ENCODE peak calls at places on chromosomes 16 and 17, in ten cellular contexts. One of them, this sample, is unnamed.

GRCh38 chr17:79815836-79816371 is 19.0 kb upstream of the CBX8 start:
- DNase-seq in CD8-positive, alpha-beta T cell: no peak
- DNase-seq in EL: no peak
- DNase-seq in activated naive CD4-positive, alpha-beta T cell treated with anti-CD3 and anti-CD28 coated beads, Interleukin-2, amount 50 U/mL, for 72 hours: no peak
- DNase-seq in breast epithelium: no peak
- DNase-seq in Right ventricle myocardium superior: no peak
- DNase-seq in progenitor cell of endocrine pancreas: no peak
- DNase-seq in HT-29: no peak
- DNase-seq in AG09309: no peak
- DNase-seq in T-helper 2 cell: no peak
- DNase-seq in this sample: no peak

GRCh38 chr16:75570351-75571104 is 4.3 kb downstream of the GABARAPL2 start:
- DNase-seq in activated naive CD4-positive, alpha-beta T cell treated with anti-CD3 and anti-CD28 coated beads, Interleukin-2, amount 50 U/mL, for 72 hours: no peak
- DNase-seq in T-helper 2 cell: no peak
- DNase-seq in Right ventricle myocardium superior: no peak
- DNase-seq in EL: no peak
- DNase-seq in AG09309: no peak
- DNase-seq in CD8-positive, alpha-beta T cell: no peak
- DNase-seq in breast epithelium: no peak
- DNase-seq in HT-29: no peak
- DNase-seq in progenitor cell of endocrine pancreas: no peak
- DNase-seq in this sample: no peak

GRCh38 chr16:53704445-53704813 is 473 bp downstream of the FTO start:
- DNase-seq in HT-29: no peak
- DNase-seq in Right ventricle myocardium superior: no peak
- DNase-seq in EL: no peak
- DNase-seq in activated naive CD4-positive, alpha-beta T cell treated with anti-CD3 and anti-CD28 coated beads, Interleukin-2, amount 50 U/mL, for 72 hours: no peak
- DNase-seq in CD8-positive, alpha-beta T cell: no peak
- DNase-seq in T-helper 2 cell: no peak
- DNase-seq in progenitor cell of endocrine pancreas: no peak
- DNase-seq in AG09309: no peak
- DNase-seq in breast epithelium: no peak
- DNase-seq in this sample: no peak

GRCh38 chr16:74249281-74249680 is 47.3 kb upstream of the PSMD7 start:
- DNase-seq in CD8-positive, alpha-beta T cell: no peak
- DNase-seq in HT-29: no peak
- DNase-seq in breast epithelium: no peak
- DNase-seq in progenitor cell of endocrine pancreas: no peak
- DNase-seq in T-helper 2 cell: no peak
- DNase-seq in Right ventricle myocardium superior: no peak
- DNase-seq in activated naive CD4-positive, alpha-beta T cell treated with anti-CD3 and anti-CD28 coated beads, Interleukin-2, amount 50 U/mL, for 72 hours: no peak
- DNase-seq in EL: no peak
- DNase-seq in AG09309: no peak
- DNase-seq in this sample: no peak

GRCh38 chr17:19237389-19238166 is 412 bp downstream of the EPN2 start:
- DNase-seq in Right ventricle myocardium superior: peak
- DNase-seq in T-helper 2 cell: peak
- DNase-seq in AG09309: no peak
- DNase-seq in progenitor cell of endocrine pancreas: peak
- DNase-seq in HT-29: peak
- DNase-seq in activated naive CD4-positive, alpha-beta T cell treated with anti-CD3 and anti-CD28 coated beads, Interleukin-2, amount 50 U/mL, for 72 hours: no peak
- DNase-seq in breast epithelium: no peak
- DNase-seq in EL: peak
- DNase-seq in CD8-positive, alpha-beta T cell: no peak
- DNase-seq in this sample: no peak

GRCh38 chr16:8644151-8644512 is 22.6 kb downstream of the METTL22 start:
- DNase-seq in breast epithelium: no peak
- DNase-seq in activated naive CD4-positive, alpha-beta T cell treated with anti-CD3 and anti-CD28 coated beads, Interleukin-2, amount 50 U/mL, for 72 hours: no peak
- DNase-seq in T-helper 2 cell: no peak
- DNase-seq in EL: no peak
- DNase-seq in progenitor cell of endocrine pancreas: no peak
- DNase-seq in AG09309: no peak
- DNase-seq in CD8-positive, alpha-beta T cell: no peak
- DNase-seq in HT-29: no peak
- DNase-seq in Right ventricle myocardium superior: no peak
- DNase-seq in this sample: no peak

GRCh38 chr17:34081269-34081668 is 173.8 kb upstream of the CCL2 start:
- DNase-seq in AG09309: no peak
- DNase-seq in HT-29: peak
- DNase-seq in activated naive CD4-positive, alpha-beta T cell treated with anti-CD3 and anti-CD28 coated beads, Interleukin-2, amount 50 U/mL, for 72 hours: no peak
- DNase-seq in CD8-positive, alpha-beta T cell: no peak
- DNase-seq in T-helper 2 cell: no peak
- DNase-seq in breast epithelium: no peak
- DNase-seq in Right ventricle myocardium superior: no peak
- DNase-seq in progenitor cell of endocrine pancreas: no peak
- DNase-seq in EL: peak
- DNase-seq in this sample: no peak

GRCh38 chr17:65588194-65588808 is 26.9 kb upstream of the AXIN2 start:
- DNase-seq in AG09309: no peak
- DNase-seq in T-helper 2 cell: no peak
- DNase-seq in EL: no peak
- DNase-seq in breast epithelium: no peak
- DNase-seq in activated naive CD4-positive, alpha-beta T cell treated with anti-CD3 and anti-CD28 coated beads, Interleukin-2, amount 50 U/mL, for 72 hours: no peak
- DNase-seq in CD8-positive, alpha-beta T cell: no peak
- DNase-seq in progenitor cell of endocrine pancreas: no peak
- DNase-seq in Right ventricle myocardium superior: peak
- DNase-seq in HT-29: peak
- DNase-seq in this sample: no peak

GRCh38 chr17:37360632-37361031 is 15.2 kb upstream of the C17orf78 start:
- DNase-seq in CD8-positive, alpha-beta T cell: no peak
- DNase-seq in activated naive CD4-positive, alpha-beta T cell treated with anti-CD3 and anti-CD28 coated beads, Interleukin-2, amount 50 U/mL, for 72 hours: no peak
- DNase-seq in HT-29: peak
- DNase-seq in T-helper 2 cell: no peak
- DNase-seq in breast epithelium: no peak
- DNase-seq in progenitor cell of endocrine pancreas: no peak
- DNase-seq in Right ventricle myocardium superior: no peak
- DNase-seq in AG09309: no peak
- DNase-seq in EL: peak
- DNase-seq in this sample: no peak

GRCh38 chr17:78304549-78305037 is 55.3 kb downstream of the SOCS3 start:
- DNase-seq in breast epithelium: no peak
- DNase-seq in HT-29: no peak
- DNase-seq in EL: no peak
- DNase-seq in progenitor cell of endocrine pancreas: no peak
- DNase-seq in activated naive CD4-positive, alpha-beta T cell treated with anti-CD3 and anti-CD28 coated beads, Interleukin-2, amount 50 U/mL, for 72 hours: no peak
- DNase-seq in AG09309: no peak
- DNase-seq in T-helper 2 cell: no peak
- DNase-seq in CD8-positive, alpha-beta T cell: no peak
- DNase-seq in Right ventricle myocardium superior: peak
- DNase-seq in this sample: no peak

GRCh38 chr16:35752773-35753558 is 2293.6 kb downstream of the TP53TG3F start:
- DNase-seq in CD8-positive, alpha-beta T cell: peak
- DNase-seq in breast epithelium: no peak
- DNase-seq in Right ventricle myocardium superior: no peak
- DNase-seq in AG09309: no peak
- DNase-seq in HT-29: no peak
- DNase-seq in EL: no peak
- DNase-seq in T-helper 2 cell: no peak
- DNase-seq in activated naive CD4-positive, alpha-beta T cell treated with anti-CD3 and anti-CD28 coated beads, Interleukin-2, amount 50 U/mL, for 72 hours: no peak
- DNase-seq in progenitor cell of endocrine pancreas: no peak
- DNase-seq in this sample: no peak

GRCh38 chr16:30922420-30922959 is 882 bp upstream of the FBXL19 start:
- DNase-seq in Right ventricle myocardium superior: peak
- DNase-seq in activated naive CD4-positive, alpha-beta T cell treated with anti-CD3 and anti-CD28 coated beads, Interleukin-2, amount 50 U/mL, for 72 hours: peak
- DNase-seq in EL: peak
- DNase-seq in progenitor cell of endocrine pancreas: peak
- DNase-seq in CD8-positive, alpha-beta T cell: peak
- DNase-seq in T-helper 2 cell: peak
- DNase-seq in breast epithelium: peak
- DNase-seq in AG09309: peak
- DNase-seq in HT-29: peak
- DNase-seq in this sample: peak

GRCh38 chr17:81710514-81711308 is 1.4 kb upstream of the SLC25A10 start:
- DNase-seq in EL: peak
- DNase-seq in breast epithelium: no peak
- DNase-seq in T-helper 2 cell: no peak
- DNase-seq in AG09309: no peak
- DNase-seq in CD8-positive, alpha-beta T cell: no peak
- DNase-seq in progenitor cell of endocrine pancreas: no peak
- DNase-seq in Right ventricle myocardium superior: peak
- DNase-seq in activated naive CD4-positive, alpha-beta T cell treated with anti-CD3 and anti-CD28 coated beads, Interleukin-2, amount 50 U/mL, for 72 hours: no peak
- DNase-seq in HT-29: peak
- DNase-seq in this sample: no peak

GRCh38 chr16:67477960-67478554 is 2.9 kb downstream of the ATP6V0D1 start:
- DNase-seq in HT-29: no peak
- DNase-seq in activated naive CD4-positive, alpha-beta T cell treated with anti-CD3 and anti-CD28 coated beads, Interleukin-2, amount 50 U/mL, for 72 hours: no peak
- DNase-seq in Right ventricle myocardium superior: no peak
- DNase-seq in EL: no peak
- DNase-seq in breast epithelium: no peak
- DNase-seq in CD8-positive, alpha-beta T cell: no peak
- DNase-seq in progenitor cell of endocrine pancreas: no peak
- DNase-seq in AG09309: no peak
- DNase-seq in T-helper 2 cell: no peak
- DNase-seq in this sample: no peak

GRCh38 chr16:64791756-64792155 is 330.1 kb downstream of the CDH11 start:
- DNase-seq in T-helper 2 cell: no peak
- DNase-seq in progenitor cell of endocrine pancreas: no peak
- DNase-seq in activated naive CD4-positive, alpha-beta T cell treated with anti-CD3 and anti-CD28 coated beads, Interleukin-2, amount 50 U/mL, for 72 hours: no peak
- DNase-seq in HT-29: no peak
- DNase-seq in breast epithelium: no peak
- DNase-seq in EL: no peak
- DNase-seq in AG09309: no peak
- DNase-seq in CD8-positive, alpha-beta T cell: no peak
- DNase-seq in Right ventricle myocardium superior: no peak
- DNase-seq in this sample: no peak

GRCh38 chr17:65143899-65144590 is 6.9 kb downstream of the RGS9 start:
- DNase-seq in AG09309: no peak
- DNase-seq in HT-29: no peak
- DNase-seq in T-helper 2 cell: no peak
- DNase-seq in EL: no peak
- DNase-seq in Right ventricle myocardium superior: no peak
- DNase-seq in CD8-positive, alpha-beta T cell: no peak
- DNase-seq in progenitor cell of endocrine pancreas: no peak
- DNase-seq in activated naive CD4-positive, alpha-beta T cell treated with anti-CD3 and anti-CD28 coated beads, Interleukin-2, amount 50 U/mL, for 72 hours: no peak
- DNase-seq in breast epithelium: no peak
- DNase-seq in this sample: no peak

GRCh38 chr17:50270430-50271172 is 3.7 kb upstream of the TMEM92 start:
- DNase-seq in AG09309: no peak
- DNase-seq in T-helper 2 cell: no peak
- DNase-seq in CD8-positive, alpha-beta T cell: no peak
- DNase-seq in EL: peak
- DNase-seq in Right ventricle myocardium superior: peak
- DNase-seq in HT-29: no peak
- DNase-seq in progenitor cell of endocrine pancreas: no peak
- DNase-seq in activated naive CD4-positive, alpha-beta T cell treated with anti-CD3 and anti-CD28 coated beads, Interleukin-2, amount 50 U/mL, for 72 hours: peak
- DNase-seq in breast epithelium: no peak
- DNase-seq in this sample: no peak

GRCh38 chr16:85648782-85649181 is 35.7 kb downstream of the GSE1 start:
- DNase-seq in AG09309: no peak
- DNase-seq in Right ventricle myocardium superior: no peak
- DNase-seq in progenitor cell of endocrine pancreas: no peak
- DNase-seq in T-helper 2 cell: no peak
- DNase-seq in breast epithelium: no peak
- DNase-seq in HT-29: no peak
- DNase-seq in EL: no peak
- DNase-seq in activated naive CD4-positive, alpha-beta T cell treated with anti-CD3 and anti-CD28 coated beads, Interleukin-2, amount 50 U/mL, for 72 hours: no peak
- DNase-seq in CD8-positive, alpha-beta T cell: no peak
- DNase-seq in this sample: no peak

GRCh38 chr17:19513897-19514488 is 19.7 kb upstream of the SLC47A1 start:
- DNase-seq in progenitor cell of endocrine pancreas: peak
- DNase-seq in AG09309: no peak
- DNase-seq in EL: peak
- DNase-seq in breast epithelium: peak
- DNase-seq in CD8-positive, alpha-beta T cell: peak
- DNase-seq in T-helper 2 cell: peak
- DNase-seq in Right ventricle myocardium superior: peak
- DNase-seq in activated naive CD4-positive, alpha-beta T cell treated with anti-CD3 and anti-CD28 coated beads, Interleukin-2, amount 50 U/mL, for 72 hours: no peak
- DNase-seq in HT-29: peak
- DNase-seq in this sample: peak

GRCh38 chr17:4715071-4715749 is 4.8 kb downstream of the ARRB2 start:
- DNase-seq in CD8-positive, alpha-beta T cell: peak
- DNase-seq in HT-29: no peak
- DNase-seq in EL: no peak
- DNase-seq in breast epithelium: no peak
- DNase-seq in AG09309: no peak
- DNase-seq in T-helper 2 cell: peak
- DNase-seq in progenitor cell of endocrine pancreas: no peak
- DNase-seq in activated naive CD4-positive, alpha-beta T cell treated with anti-CD3 and anti-CD28 coated beads, Interleukin-2, amount 50 U/mL, for 72 hours: no peak
- DNase-seq in Right ventricle myocardium superior: no peak
- DNase-seq in this sample: no peak

GRCh38 chr17:696412-696811 is 18.2 kb downstream of the VPS53 start:
- DNase-seq in CD8-positive, alpha-beta T cell: no peak
- DNase-seq in breast epithelium: no peak
- DNase-seq in T-helper 2 cell: no peak
- DNase-seq in progenitor cell of endocrine pancreas: no peak
- DNase-seq in AG09309: no peak
- DNase-seq in HT-29: no peak
- DNase-seq in EL: no peak
- DNase-seq in Right ventricle myocardium superior: no peak
- DNase-seq in activated naive CD4-positive, alpha-beta T cell treated with anti-CD3 and anti-CD28 coated beads, Interleukin-2, amount 50 U/mL, for 72 hours: no peak
- DNase-seq in this sample: no peak

GRCh38 chr17:36459601-36460000 is 26.9 kb upstream of the ZNHIT3 start:
- DNase-seq in T-helper 2 cell: no peak
- DNase-seq in progenitor cell of endocrine pancreas: no peak
- DNase-seq in CD8-positive, alpha-beta T cell: no peak
- DNase-seq in AG09309: no peak
- DNase-seq in EL: no peak
- DNase-seq in activated naive CD4-positive, alpha-beta T cell treated with anti-CD3 and anti-CD28 coated beads, Interleukin-2, amount 50 U/mL, for 72 hours: no peak
- DNase-seq in Right ventricle myocardium superior: no peak
- DNase-seq in breast epithelium: no peak
- DNase-seq in HT-29: no peak
- DNase-seq in this sample: no peak

GRCh38 chr16:88687254-88687576 is 908 bp upstream of the SNAI3 start:
- DNase-seq in activated naive CD4-positive, alpha-beta T cell treated with anti-CD3 and anti-CD28 coated beads, Interleukin-2, amount 50 U/mL, for 72 hours: no peak
- DNase-seq in CD8-positive, alpha-beta T cell: no peak
- DNase-seq in HT-29: no peak
- DNase-seq in progenitor cell of endocrine pancreas: peak
- DNase-seq in breast epithelium: no peak
- DNase-seq in EL: no peak
- DNase-seq in Right ventricle myocardium superior: no peak
- DNase-seq in AG09309: no peak
- DNase-seq in T-helper 2 cell: no peak
- DNase-seq in this sample: no peak

GRCh38 chr17:17683710-17684365 is 2.6 kb downstream of the RAI1 start:
- DNase-seq in HT-29: no peak
- DNase-seq in AG09309: no peak
- DNase-seq in activated naive CD4-positive, alpha-beta T cell treated with anti-CD3 and anti-CD28 coated beads, Interleukin-2, amount 50 U/mL, for 72 hours: no peak
- DNase-seq in breast epithelium: no peak
- DNase-seq in T-helper 2 cell: no peak
- DNase-seq in CD8-positive, alpha-beta T cell: no peak
- DNase-seq in progenitor cell of endocrine pancreas: no peak
- DNase-seq in EL: peak
- DNase-seq in Right ventricle myocardium superior: no peak
- DNase-seq in this sample: no peak

GRCh38 chr17:78175643-78175981 is 7.2 kb downstream of the SYNGR2 start:
- DNase-seq in EL: no peak
- DNase-seq in CD8-positive, alpha-beta T cell: no peak
- DNase-seq in Right ventricle myocardium superior: no peak
- DNase-seq in T-helper 2 cell: no peak
- DNase-seq in activated naive CD4-positive, alpha-beta T cell treated with anti-CD3 and anti-CD28 coated beads, Interleukin-2, amount 50 U/mL, for 72 hours: no peak
- DNase-seq in progenitor cell of endocrine pancreas: no peak
- DNase-seq in HT-29: no peak
- DNase-seq in AG09309: no peak
- DNase-seq in breast epithelium: no peak
- DNase-seq in this sample: no peak

GRCh38 chr16:69544099-69544498 is 21.7 kb upstream of the NFAT5 start:
- DNase-seq in EL: no peak
- DNase-seq in AG09309: no peak
- DNase-seq in breast epithelium: no peak
- DNase-seq in T-helper 2 cell: no peak
- DNase-seq in HT-29: no peak
- DNase-seq in progenitor cell of endocrine pancreas: no peak
- DNase-seq in CD8-positive, alpha-beta T cell: no peak
- DNase-seq in activated naive CD4-positive, alpha-beta T cell treated with anti-CD3 and anti-CD28 coated beads, Interleukin-2, amount 50 U/mL, for 72 hours: no peak
- DNase-seq in Right ventricle myocardium superior: no peak
- DNase-seq in this sample: no peak

GRCh38 chr17:77654296-77654695 is 304.2 kb upstream of the TNRC6C start:
- DNase-seq in EL: no peak
- DNase-seq in AG09309: no peak
- DNase-seq in CD8-positive, alpha-beta T cell: no peak
- DNase-seq in Right ventricle myocardium superior: no peak
- DNase-seq in T-helper 2 cell: no peak
- DNase-seq in activated naive CD4-positive, alpha-beta T cell treated with anti-CD3 and anti-CD28 coated beads, Interleukin-2, amount 50 U/mL, for 72 hours: no peak
- DNase-seq in breast epithelium: no peak
- DNase-seq in HT-29: no peak
- DNase-seq in progenitor cell of endocrine pancreas: no peak
- DNase-seq in this sample: no peak

GRCh38 chr16:11800385-11800718 is 3.3 kb upstream of the ZC3H7A start:
- DNase-seq in activated naive CD4-positive, alpha-beta T cell treated with anti-CD3 and anti-CD28 coated beads, Interleukin-2, amount 50 U/mL, for 72 hours: no peak
- DNase-seq in breast epithelium: no peak
- DNase-seq in AG09309: no peak
- DNase-seq in EL: no peak
- DNase-seq in HT-29: no peak
- DNase-seq in progenitor cell of endocrine pancreas: no peak
- DNase-seq in CD8-positive, alpha-beta T cell: no peak
- DNase-seq in Right ventricle myocardium superior: no peak
- DNase-seq in T-helper 2 cell: no peak
- DNase-seq in this sample: no peak

This sample was measured in HFF-Myc.